ENCODE peak calls at places on chromosome 15, in seven cellular contexts. C, T, X, Z, J, K and Y are unnamed samples.

GRCh38 chr15:52020253-52021085 is 1.4 kb downstream of the MAPK6 start:
- DNase-seq in C (no peak), T (no peak), X (no peak), Z (no peak), J (no peak), K (no peak), Y (no peak)

GRCh38 chr15:66390670-66391069 is 4.0 kb downstream of the MAP2K1 start:
- DNase-seq in C (no peak), T (peak; percentile 41), X (peak; percentile 33), Z (no peak), J (no peak), K (no peak), Y (peak; percentile 33)

GRCh38 chr15:80561500-80561899 is 133.6 kb upstream of the ABHD17C start:
- DNase-seq in C (no peak), T (no peak), X (no peak), Z (no peak), J (no peak), K (no peak), Y (no peak)

GRCh38 chr15:75307778-75308390 is 25.2 kb downstream of the GOLGA6D start:
- DNase-seq in C (no peak), T (peak; percentile 50), X (no peak), Z (no peak), J (peak; percentile 60), K (no peak), Y (no peak)

GRCh38 chr15:69623521-69624513 is 171.2 kb downstream of the RPLP1 start:
- DNase-seq in C (no peak), T (peak; percentile 77), X (no peak), Z (no peak), J (no peak), K (no peak), Y (no peak)

GRCh38 chr15:66649235-66649984 is 52.6 kb upstream of the SMAD6 start:
- DNase-seq in C (no peak), T (no peak), X (no peak), Z (no peak), J (no peak), K (no peak), Y (no peak)

GRCh38 chr15:63473999-63474809 is 30.2 kb upstream of the USP3 start:
- DNase-seq in C (no peak), T (no peak), X (peak; percentile 52), Z (peak; percentile 53), J (no peak), K (peak; percentile 65), Y (peak; percentile 54)

GRCh38 chr15:56346414-56346813 is 18.8 kb upstream of the TEX9 start:
- DNase-seq in C (no peak), T (no peak), X (no peak), Z (no peak), J (no peak), K (no peak), Y (no peak)

GRCh38 chr15:57591822-57592367 is at the start of gene MYZAP:
- DNase-seq in C (peak; percentile 88), T (peak; percentile 85), X (peak; percentile 28), Z (no peak), J (peak; percentile 55), K (no peak), Y (no peak)

GRCh38 chr15:66706840-66707239 is 4.8 kb downstream of the SMAD6 start:
- DNase-seq in C (peak; percentile 66), T (no peak), X (no peak), Z (no peak), J (no peak), K (no peak), Y (no peak)

GRCh38 chr15:35738370-35738769 is 192.4 kb upstream of the DPH6 start:
- DNase-seq in C (no peak), T (no peak), X (no peak), Z (no peak), J (no peak), K (no peak), Y (no peak)

GRCh38 chr15:35991386-35991785 is 445.4 kb upstream of the DPH6 start:
- DNase-seq in C (no peak), T (no peak), X (no peak), Z (no peak), J (no peak), K (no peak), Y (no peak)

GRCh38 chr15:93500155-93500554 is 411.1 kb upstream of the RGMA start:
- DNase-seq in C (no peak), T (no peak), X (no peak), Z (no peak), J (no peak), K (no peak), Y (no peak)

GRCh38 chr15:60471314-60471713 is 7.6 kb downstream of the ICE2 start:
- DNase-seq in C (no peak), T (no peak), X (no peak), Z (no peak), J (no peak), K (no peak), Y (no peak)

GRCh38 chr15:68405426-68406250 is 26.3 kb downstream of the ITGA11 start:
- DNase-seq in C (no peak), T (no peak), X (no peak), Z (no peak), J (peak; percentile 9), K (no peak), Y (no peak)
- H3K27ac ChIP-seq in C (no peak overlapping the region), T (no peak overlapping the region), X (no peak overlapping the region), Z (no peak overlapping the region), J (no peak overlapping the region), K (no peak overlapping the region), Y (no peak overlapping the region)

DNA sequence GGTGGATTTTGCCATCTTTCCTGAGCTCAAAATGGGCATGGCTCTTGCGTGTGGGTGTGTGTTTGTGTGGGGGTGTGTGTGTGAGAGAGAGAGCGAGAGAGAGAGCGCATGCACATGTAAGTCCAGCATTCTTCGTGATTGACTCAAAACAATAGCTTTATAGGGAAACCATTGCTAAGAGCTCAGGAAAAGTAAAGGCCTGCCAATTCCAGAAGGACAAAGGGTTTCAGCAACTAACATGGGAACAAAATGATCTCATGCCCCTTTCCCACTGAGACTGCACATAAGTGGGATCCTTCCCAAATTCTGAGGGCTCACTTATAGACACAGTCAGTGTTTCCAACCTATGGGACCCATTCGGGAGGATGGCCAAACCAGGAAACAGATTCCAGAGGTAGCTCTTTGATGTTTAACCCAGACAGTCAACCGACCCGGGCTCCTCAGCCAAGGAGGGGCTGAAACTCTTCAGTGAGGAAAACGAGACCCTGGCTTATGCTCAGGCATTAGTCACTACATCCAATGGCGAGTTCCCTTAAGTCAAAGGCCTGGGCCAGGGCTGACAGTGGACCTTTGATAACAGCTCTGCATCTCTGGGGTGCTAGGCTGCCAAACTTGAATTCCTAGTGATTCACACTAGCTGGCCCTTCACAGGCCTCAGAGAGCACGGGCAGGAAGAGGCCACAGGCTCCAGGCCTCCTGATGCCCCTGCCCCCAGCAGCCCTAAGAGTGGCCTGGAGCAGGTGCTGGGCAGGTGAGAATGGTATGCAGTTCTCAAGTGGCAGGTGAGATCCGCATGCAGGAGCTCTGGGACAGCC is 305.0 kb upstream of the C2CD4B start:
- DNase-seq in C (peak; percentile 78), T (no peak), X (no peak), Z (peak; percentile 54), J (no peak), K (no peak), Y (no peak)
- H3K27ac ChIP-seq in C (peak overlapping the region; percentile 92), T (no peak overlapping the region), X (no peak overlapping the region), Z (peak overlapping the region; percentile 92), J (no peak overlapping the region), K (no peak overlapping the region), Y (no peak overlapping the region)

GRCh38 chr15:31271224-31271635 is 55.4 kb upstream of the KLF13 start:
- DNase-seq in C (no peak), T (no peak), X (no peak), Z (no peak), J (no peak), K (no peak), Y (no peak)

GRCh38 chr15:31270767-31271166 is 55.9 kb upstream of the KLF13 start:
- DNase-seq in C (peak; percentile 20), T (no peak), X (no peak), Z (no peak), J (peak; percentile 21), K (no peak), Y (no peak)

GRCh38 chr15:31273258-31273941 is 53.2 kb upstream of the KLF13 start:
- DNase-seq in C (no peak), T (no peak), X (no peak), Z (no peak), J (peak; percentile 11), K (no peak), Y (no peak)

GRCh38 chr15:31271706-31272557 is 54.7 kb upstream of the KLF13 start:
- DNase-seq in C (no peak), T (no peak), X (no peak), Z (no peak), J (peak; percentile 11), K (no peak), Y (no peak)

DNA sequence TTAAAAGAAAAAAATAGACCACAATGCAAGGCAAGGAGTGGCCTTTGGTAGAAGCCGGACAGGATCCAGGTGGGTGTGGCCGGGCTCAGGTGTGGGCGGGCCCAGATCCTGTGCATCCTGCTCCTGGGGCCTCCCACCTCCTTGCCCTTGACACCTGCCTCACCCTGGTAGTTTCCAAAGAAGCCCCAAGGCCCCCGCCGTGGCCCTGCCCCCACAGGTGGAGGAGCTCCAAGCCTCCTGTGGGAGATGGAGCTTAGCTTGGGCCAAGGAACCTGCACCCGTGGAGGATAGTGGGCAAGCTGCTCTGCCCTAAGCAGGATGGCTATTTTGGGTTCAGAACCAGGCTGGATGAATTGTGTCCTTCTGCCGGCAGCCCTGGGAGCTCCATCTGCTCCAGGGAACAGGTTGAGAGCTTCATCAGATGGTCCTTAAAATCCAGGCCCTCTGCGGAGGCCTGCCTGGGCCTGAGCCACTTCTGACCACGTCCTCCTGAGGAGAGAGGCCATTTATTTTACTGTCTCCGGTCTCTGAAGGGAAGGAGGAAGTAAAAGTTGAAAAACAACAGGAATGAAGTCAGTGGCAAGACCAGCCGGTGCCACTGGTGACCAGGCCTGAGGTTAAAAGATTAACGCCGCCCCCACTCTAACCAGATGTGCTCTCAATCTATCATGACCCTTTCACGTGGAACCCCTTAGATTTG is 53.9 kb upstream of the KLF13 start:
- DNase-seq in C (no peak), T (no peak), X (no peak), Z (no peak), J (peak; percentile 13), K (no peak), Y (no peak)
- H3K27ac ChIP-seq in C (no peak overlapping the region), T (no peak overlapping the region), X (no peak overlapping the region), Z (no peak overlapping the region), J (no peak overlapping the region), K (no peak overlapping the region), Y (no peak overlapping the region)

DNA sequence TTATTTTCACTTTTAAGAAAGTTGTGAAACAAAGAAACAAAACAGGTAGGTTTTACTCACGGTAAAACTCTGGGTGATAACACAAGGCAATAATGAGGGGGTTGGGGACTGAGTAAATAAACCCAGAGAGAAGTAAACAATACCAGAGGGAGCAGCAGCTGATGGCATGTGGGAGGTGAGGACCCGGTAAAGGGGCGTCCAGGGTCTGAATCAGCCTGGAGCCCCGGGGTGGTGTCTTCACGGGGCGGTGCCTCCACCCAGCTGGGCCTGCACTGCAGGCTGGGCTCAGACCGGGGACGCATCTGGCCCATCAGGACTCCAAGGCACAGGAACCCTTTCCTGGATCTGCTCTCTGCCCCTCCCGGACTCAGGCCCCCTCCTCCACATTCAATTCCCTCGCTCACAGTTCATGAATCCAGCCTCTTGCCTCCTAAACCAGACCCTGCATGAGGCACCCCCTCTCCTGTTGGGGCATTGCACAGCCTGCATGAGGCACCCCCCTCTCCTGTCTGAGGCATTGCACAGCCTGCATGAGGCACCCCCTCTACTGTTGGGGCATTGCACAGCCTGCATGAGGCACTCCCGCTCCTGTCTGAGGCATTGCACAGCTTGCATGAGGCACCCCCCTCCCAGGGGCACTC is 73.9 kb upstream of the MFGE8 start:
- DNase-seq in C (no peak), T (no peak), X (no peak), Z (no peak), J (no peak), K (no peak), Y (no peak)
- H3K27ac ChIP-seq in C (no peak overlapping the region), T (no peak overlapping the region), X (no peak overlapping the region), Z (peak overlapping the region; percentile 39), J (no peak overlapping the region), K (no peak overlapping the region), Y (no peak overlapping the region)